ENCODE peak calls at places on chromosomes 6 and 20, in five cellular contexts. L, T, X, H and J are unnamed samples.

GRCh38 chr6:130944486-130944885 is 117.3 kb downstream of the SMLR1 start:
- ATAC-seq in X (no peak), L (peak; percentile 44), T (no peak), H (no peak), J (no peak)

GRCh38 chr20:62350098-62350628 is 16.9 kb downstream of the LAMA5 start:
- ATAC-seq in H (no peak), X (no peak), T (peak; percentile 82), L (no peak), J (no peak)

GRCh38 chr6:38155144-38155543 is 335.6 kb downstream of the ZFAND3 start:
- ATAC-seq in H (no peak), T (peak; percentile 26), L (no peak), X (peak; percentile 58), J (no peak)

GRCh38 chr6:92125681-92126080 is 1293.7 kb downstream of the EPHA7 start:
- ATAC-seq in H (no peak), X (no peak), L (no peak), T (no peak), J (no peak)

GRCh38 chr20:40868568-40869223 is 159.9 kb upstream of the TOP1 start:
- ATAC-seq in H (no peak), T (peak; percentile 18), X (peak; percentile 66), L (peak; percentile 86), J (no peak)

GRCh38 chr20:60804918-60805631 is 447.0 kb upstream of the CDH4 start:
- ATAC-seq in T (no peak), X (no peak), H (no peak), L (no peak), J (no peak)

GRCh38 chr6:44268095-44268628 is 2.1 kb upstream of the TMEM151B start:
- ATAC-seq in X (no peak), L (no peak), T (peak; percentile 44), H (no peak), J (no peak)

GRCh38 chr6:25202505-25202904 is 76.7 kb upstream of the CARMIL1 start:
- ATAC-seq in H (no peak), L (no peak), X (no peak), T (no peak), J (no peak)

GRCh38 chr6:145469021-145469420 is 266.3 kb downstream of the EPM2A start:
- ATAC-seq in L (no peak), H (no peak), X (no peak), T (no peak), J (no peak)

GRCh38 chr6:34926655-34927054 is 37.6 kb downstream of the ANKS1A start:
- ATAC-seq in H (peak; percentile 45), T (peak; percentile 42), X (no peak), L (no peak), J (no peak)

GRCh38 chr6:15462717-15463525 is 199.9 kb downstream of the DTNBP1 start:
- ATAC-seq in L (no peak), H (no peak), X (peak; percentile 16), T (no peak), J (no peak)

GRCh38 chr20:39264506-39265172 is 302.5 kb downstream of the DHX35 start:
- ATAC-seq in X (peak; percentile 50), L (peak; percentile 74), T (peak; percentile 75), H (peak; percentile 56), J (peak; percentile 56)

GRCh38 chr6:30722280-30723112 is 2.3 kb downstream of the TUBB start:
- ATAC-seq in H (no peak), X (no peak), L (peak; percentile 72), T (peak; percentile 39), J (no peak)

GRCh38 chr6:15420959-15421438 is 175.1 kb downstream of the JARID2 start:
- ATAC-seq in X (no peak), L (no peak), H (no peak), T (peak; percentile 45), J (peak; percentile 94)

GRCh38 chr20:5933802-5934436 is 16.4 kb downstream of the TRMT6 start:
- ATAC-seq in H (peak; percentile 63), T (no peak), L (no peak), X (no peak), J (peak; percentile 83)

GRCh38 chr6:71906813-71907212 is 20.5 kb downstream of the RIMS1 start:
- ATAC-seq in L (no peak), T (no peak), H (no peak), X (no peak), J (no peak)